ENCODE peak calls at places on chromosomes 11 and 22, in nine cellular contexts. W is cardiac fibroblast, B is OCI-LY7, D is PC-9, J is tibial artery, U is dorsolateral prefrontal cortex, Q is PC-3, K is lower lobe of right lung, X is astrocyte of the cerebellum. O is an unnamed sample.

GRCh38 chr11:36231300-36231699 is 57.9 kb downstream of the COMMD9 start:
- DNase-seq in D (no peak), U (no peak), B (no peak), J (no peak), X (peak), Q (peak), W (peak), K (no peak), O (peak)

GRCh38 chr22:47304191-47304831 is 541.9 kb downstream of the TBC1D22A start:
- DNase-seq in W (no peak), J (no peak), X (no peak), U (no peak), Q (no peak), B (no peak), K (no peak), D (no peak), O (no peak)

GRCh38 chr11:116329354-116330090 is 443.3 kb downstream of the BUD13 start:
- DNase-seq in J (no peak), K (no peak), U (no peak), X (no peak), D (no peak), W (no peak), Q (no peak), B (no peak), O (no peak)

GRCh38 chr11:71507102-71507501 is 20.0 kb upstream of the KRTAP5-7 start:
- DNase-seq in J (no peak), U (no peak), W (no peak), D (no peak), Q (no peak), K (no peak), X (no peak), B (no peak), O (no peak)

GRCh38 chr11:58075781-58076180 is 45.0 kb downstream of the OR6Q1 start:
- DNase-seq in J (no peak), X (no peak), W (no peak), U (no peak), Q (peak), B (no peak), D (no peak), K (no peak), O (peak)

GRCh38 chr22:43345761-43346261 is 2.6 kb upstream of the SCUBE1 start:
- DNase-seq in X (no peak), Q (no peak), K (no peak), U (no peak), W (no peak), B (no peak), J (no peak), D (no peak), O (no peak)

GRCh38 chr11:117182551-117182935 is 4.0 kb downstream of the SIDT2 start:
- DNase-seq in U (peak), J (peak), K (peak), Q (no peak), D (no peak), B (no peak), W (no peak), X (no peak), O (no peak)

GRCh38 chr22:21446827-21447690 is 20.1 kb upstream of the TMEM191C start:
- DNase-seq in W (no peak), Q (no peak), B (no peak), K (peak), U (peak), X (no peak), D (no peak), J (no peak), O (no peak)

GRCh38 chr22:27534720-27535125 is 266.8 kb downstream of the MN1 start:
- DNase-seq in B (no peak), U (no peak), K (no peak), D (no peak), Q (no peak), W (peak), J (no peak), X (no peak), O (peak)

GRCh38 chr22:37505989-37506388 is 13.2 kb downstream of the CARD10 start:
- DNase-seq in B (no peak), D (no peak), K (no peak), U (no peak), W (no peak), Q (no peak), X (no peak), J (no peak), O (no peak)

GRCh38 chr22:40181323-40181722 is 3.6 kb downstream of the TNRC6B start:
- DNase-seq in J (no peak), Q (no peak), B (no peak), U (no peak), K (no peak), D (no peak), W (no peak), X (no peak), O (no peak)

GRCh38 chr11:8342821-8343681 is 79.4 kb upstream of the LMO1 start:
- DNase-seq in B (no peak), K (no peak), D (peak), J (no peak), W (no peak), X (no peak), U (no peak), Q (peak), O (no peak)

GRCh38 chr11:47786373-47786772 is 19.2 kb upstream of the FNBP4 start:
- DNase-seq in J (no peak), X (no peak), Q (no peak), U (no peak), D (no peak), K (no peak), W (peak), B (no peak), O (peak)

GRCh38 chr11:69423181-69423580 is 58.3 kb upstream of the LINC01488 start:
- DNase-seq in D (no peak), K (no peak), W (no peak), Q (no peak), B (no peak), X (no peak), J (no peak), U (peak), O (no peak)

GRCh38 chr11:68468217-68468828 is 7.8 kb downstream of the PPP6R3 start:
- DNase-seq in B (peak), J (no peak), D (no peak), Q (no peak), U (no peak), X (no peak), W (no peak), K (no peak), O (no peak)

GRCh38 chr22:38177926-38178604 is 3.6 kb downstream of the PLA2G6 start:
- DNase-seq in U (peak), J (peak), X (no peak), B (no peak), K (peak), W (peak), D (peak), Q (peak), O (peak)

GRCh38 chr11:88398372-88399140 is 61.0 kb upstream of the CTSC start:
- DNase-seq in U (no peak), B (no peak), D (no peak), W (no peak), Q (peak), J (no peak), X (no peak), K (no peak), O (peak)

GRCh38 chr11:26599421-26599820 is 27.4 kb upstream of the MUC15 start:
- DNase-seq in W (peak), Q (no peak), B (no peak), U (no peak), K (no peak), D (no peak), J (no peak), X (peak), O (peak)

GRCh38 chr11:33895752-33896137 is 3.9 kb upstream of the LMO2 start:
- DNase-seq in K (no peak), W (no peak), X (no peak), Q (no peak), B (no peak), J (no peak), U (no peak), D (no peak), O (no peak)

GRCh38 chr11:35031869-35032268 is 107.1 kb upstream of the CD44 start:
- DNase-seq in U (no peak), D (peak), B (no peak), X (no peak), K (no peak), W (no peak), J (no peak), Q (peak), O (peak)

GRCh38 chr11:16081756-16082531 is 274.4 kb downstream of the SOX6 start:
- DNase-seq in D (no peak), X (no peak), W (no peak), B (no peak), K (no peak), Q (no peak), U (no peak), J (no peak), O (no peak)

GRCh38 chr11:79503028-79503427 is 62.2 kb upstream of the TENM4 start:
- DNase-seq in J (no peak), K (no peak), D (no peak), B (no peak), U (no peak), X (peak), Q (no peak), W (peak), O (no peak)

GRCh38 chr22:29359469-29359868 is 28.9 kb downstream of the AP1B1 start:
- DNase-seq in W (peak), B (peak), K (no peak), D (peak), Q (peak), J (peak), U (peak), X (peak), O (peak)

GRCh38 chr11:96137357-96137756 is 205.6 kb downstream of the MAML2 start:
- DNase-seq in K (no peak), D (no peak), Q (no peak), J (no peak), X (no peak), W (peak), U (no peak), B (no peak), O (no peak)

GRCh38 chr11:79919340-79919739 is 478.5 kb upstream of the TENM4 start:
- DNase-seq in K (no peak), Q (no peak), X (no peak), W (no peak), D (no peak), U (no peak), B (no peak), J (no peak), O (no peak)

GRCh38 chr11:18243783-18244362 is 4.6 kb downstream of the SAA2 start:
- DNase-seq in J (peak), X (peak), W (peak), B (peak), K (no peak), D (peak), Q (peak), U (no peak), O (peak)

GRCh38 chr22:46075764-46076531 is 74.4 kb upstream of the PPARA start:
- DNase-seq in X (no peak), D (no peak), Q (no peak), B (no peak), W (no peak), J (peak), U (peak), K (peak), O (no peak)

GRCh38 chr22:44245867-44246266 is 65.1 kb downstream of the PARVG start:
- DNase-seq in Q (no peak), W (no peak), X (no peak), U (no peak), K (no peak), B (no peak), J (no peak), D (no peak), O (no peak)

GRCh38 chr11:10301656-10302293 is 3.1 kb upstream of the ADM start:
- DNase-seq in X (no peak), D (no peak), B (no peak), Q (peak), W (peak), U (no peak), K (no peak), J (no peak), O (peak)

DNA sequence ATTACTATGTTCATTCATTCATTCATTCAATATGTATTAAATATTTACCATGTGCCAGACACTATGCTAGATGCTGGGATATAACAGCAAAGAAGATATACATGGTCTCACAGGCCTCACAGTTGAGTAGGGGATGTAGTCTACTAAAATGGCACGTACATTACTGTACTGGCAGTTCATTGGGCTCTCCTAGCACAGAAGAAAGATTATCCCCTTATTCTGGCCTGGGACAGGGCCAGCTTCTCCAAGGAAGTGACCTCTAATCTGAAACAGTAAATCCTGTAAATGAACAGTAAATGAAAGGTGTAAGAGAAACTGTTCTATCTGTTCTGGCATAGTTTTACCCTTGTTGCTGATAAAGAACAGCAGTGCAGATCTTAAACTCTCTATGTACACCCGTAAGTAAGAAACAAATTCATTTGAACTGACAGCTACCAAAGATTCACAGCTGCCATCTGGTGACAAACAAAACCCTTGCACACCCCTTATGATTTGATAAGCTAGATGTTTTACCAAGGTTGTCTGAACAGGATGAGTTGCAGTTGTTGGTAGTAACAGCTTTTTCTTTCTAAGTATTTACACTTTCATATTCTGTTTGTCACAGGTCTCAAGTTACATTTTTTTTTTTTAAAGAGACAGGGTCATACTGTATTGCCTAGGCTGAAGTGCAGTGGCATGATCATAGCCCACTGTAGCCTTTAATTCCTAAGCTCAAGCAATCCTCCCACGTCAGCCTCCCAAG is 263.1 kb downstream of the TMEM135 start:
- DNase-seq in K (no peak), X (no peak), J (no peak), U (no peak), Q (peak), W (peak), B (peak), D (no peak), O (peak)
- TF ChIP-seq CTCF in K (no peak), X (no peak), J (no peak), U (no peak), Q (peak), W (no peak), B (peak), D (no peak), O (no peak)

GRCh38 chr22:33038131-33038772 is 19.9 kb downstream of the SYN3 start:
- DNase-seq in X (no peak), J (no peak), D (no peak), K (no peak), Q (no peak), W (peak), U (peak), B (no peak), O (peak)
- H3K4me3 ChIP-seq in X (no peak), J (no peak), D (no peak), K (no peak), Q (no peak), W (no peak), U (no peak), B (no peak), O (no peak)

DNA sequence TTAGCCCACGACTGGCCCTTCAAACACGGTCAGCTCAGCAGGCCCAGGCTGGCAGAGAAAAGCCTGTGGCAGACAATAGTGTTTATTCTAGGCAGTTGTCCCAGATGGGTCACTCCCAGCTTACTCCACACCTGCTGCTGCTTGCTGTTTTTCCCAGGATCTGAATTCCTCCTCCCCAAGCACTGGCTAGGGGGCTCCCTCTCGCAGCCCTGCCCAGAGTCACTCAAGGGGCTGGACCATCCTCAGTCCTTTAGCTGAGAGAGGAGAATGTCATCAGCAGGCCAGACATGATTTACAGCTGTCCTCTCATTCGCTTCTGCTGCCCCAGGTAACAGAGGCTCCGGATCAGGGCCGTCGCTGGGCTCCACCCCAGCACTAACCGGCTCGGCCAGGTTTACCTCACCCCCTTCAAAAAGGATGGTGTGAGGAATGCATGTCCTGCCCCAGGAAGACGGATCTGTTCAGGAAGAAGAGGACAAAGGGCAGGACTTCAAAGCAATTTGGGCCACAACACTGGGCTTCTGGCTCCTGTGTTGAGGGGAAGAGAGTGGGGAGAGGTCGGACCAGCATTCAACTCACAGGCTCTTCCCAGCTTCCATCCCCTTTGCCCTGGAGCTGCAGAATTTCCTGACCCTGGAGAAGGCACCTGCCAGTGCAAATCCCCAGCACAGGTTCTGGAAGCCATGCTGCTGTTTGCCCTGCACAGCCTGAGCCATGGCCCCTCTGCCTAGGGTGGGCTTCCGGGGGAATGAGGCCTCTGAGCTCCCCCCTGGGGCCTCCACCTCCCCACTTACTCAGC is 59.7 kb upstream of the BARX2 start:
- DNase-seq in D (peak), J (no peak), X (no peak), K (peak), W (no peak), U (no peak), Q (peak), B (no peak), O (no peak)
- TF ChIP-seq CTCF in D (no peak), J (no peak), X (no peak), K (no peak), W (no peak), U (no peak), Q (peak), B (no peak), O (no peak)

DNA sequence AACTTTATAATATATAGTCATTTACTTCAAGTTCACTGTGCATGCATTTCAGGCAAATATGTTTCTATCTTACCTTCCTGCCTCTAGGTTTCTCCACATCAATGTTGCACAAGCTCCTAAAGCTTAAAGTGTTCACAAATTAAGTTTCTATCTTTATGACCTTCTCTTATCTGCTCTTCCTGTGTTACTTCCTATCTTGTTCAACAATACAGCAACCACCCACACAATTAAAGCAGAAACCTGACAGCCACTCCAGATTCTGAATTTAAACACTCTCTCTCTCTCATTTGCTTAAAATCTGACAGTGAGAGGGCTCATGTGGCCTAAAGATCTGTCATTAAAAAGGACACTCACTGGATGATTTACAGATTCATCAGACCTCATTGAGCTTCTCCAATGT is 11.0 kb downstream of the PDGFD start:
- DNase-seq in K (no peak), B (peak), Q (no peak), D (no peak), X (no peak), W (no peak), J (no peak), U (no peak), O (no peak)
- H3K4me3 ChIP-seq in K (no peak), B (no peak), Q (no peak), D (no peak), X (no peak), W (no peak), J (no peak), U (no peak), O (no peak)

DNA sequence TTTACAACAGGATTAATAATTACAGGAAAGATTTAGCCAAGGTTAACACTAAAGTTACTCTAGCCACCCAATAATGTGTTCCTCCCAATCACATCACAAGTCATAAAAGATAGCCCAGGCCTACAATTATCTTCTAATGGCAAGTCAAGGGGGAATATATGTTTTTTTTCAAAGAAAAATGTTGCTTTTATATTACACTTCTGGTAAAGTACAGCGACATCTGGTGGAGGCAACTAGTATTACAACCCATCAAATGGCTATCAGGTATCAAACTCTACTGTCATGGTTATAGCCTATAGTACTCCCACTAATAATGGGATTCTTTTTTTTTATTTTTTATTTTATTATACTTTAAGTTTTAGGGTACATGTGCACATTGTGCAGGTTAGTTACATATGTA is 71.8 kb downstream of the XRRA1 start:
- DNase-seq in B (peak), K (no peak), D (no peak), Q (peak), W (peak), X (no peak), U (no peak), J (no peak), O (peak)
- TF ChIP-seq CTCF in B (peak), K (peak), D (peak), Q (peak), W (peak), X (peak), U (peak), J (peak), O (peak)

GRCh38 chr11:67083786-67084366 is 27.2 kb downstream of the RHOD start:
- DNase-seq in W (no peak), Q (peak), K (no peak), D (no peak), X (no peak), B (no peak), J (no peak), U (no peak), O (no peak)

GRCh38 chr11:67079065-67079464 is 22.4 kb downstream of the RHOD start:
- DNase-seq in W (no peak), Q (no peak), U (no peak), K (no peak), B (no peak), J (no peak), X (no peak), D (no peak), O (no peak)

GRCh38 chr11:67085617-67086016 is 29.0 kb downstream of the RHOD start:
- DNase-seq in D (no peak), B (no peak), K (no peak), J (no peak), Q (no peak), W (no peak), U (no peak), X (no peak), O (no peak)

DNA sequence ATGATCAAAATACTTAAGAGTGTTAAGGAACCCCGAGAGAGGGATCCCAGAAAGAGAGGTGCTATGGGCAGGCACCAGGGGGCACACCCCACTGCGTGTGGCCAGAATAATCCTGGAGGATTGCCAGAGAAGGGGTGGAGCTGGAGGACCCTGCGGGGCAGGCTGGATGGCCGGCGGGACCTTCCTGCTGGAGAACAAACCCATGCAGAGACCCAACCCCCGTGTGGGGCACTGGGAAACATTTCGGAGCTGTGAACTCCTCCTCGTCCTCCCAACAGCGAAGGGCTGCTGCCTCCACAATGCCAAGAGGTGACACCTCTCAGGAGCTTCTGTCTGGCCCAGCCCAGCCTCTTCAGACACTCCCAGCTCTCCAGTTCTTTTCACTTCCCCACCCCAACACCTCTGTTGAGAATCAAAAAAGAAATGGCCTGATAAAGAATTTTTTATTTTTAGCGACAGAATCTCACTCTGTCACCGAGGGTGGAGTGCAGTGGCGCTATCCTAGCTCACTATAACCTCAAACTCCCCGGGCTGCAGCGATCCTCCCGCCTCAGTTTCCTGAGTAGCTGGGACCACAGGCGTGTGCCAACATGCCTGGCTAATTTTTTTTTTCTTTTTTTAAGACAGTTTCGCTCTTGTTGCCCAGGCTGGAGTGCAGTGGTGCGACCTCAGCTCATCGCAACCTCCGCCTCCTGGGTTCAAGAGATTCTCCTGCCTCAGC is 25.6 kb downstream of the RHOD start:
- DNase-seq in K (no peak), X (no peak), B (no peak), D (peak), U (no peak), J (no peak), Q (no peak), W (peak), O (peak)
- H3K4me3 ChIP-seq in K (peak), X (no peak), B (no peak), D (no peak), U (no peak), J (no peak), Q (no peak), W (no peak), O (no peak)

O was measured in fibroblast of mammary gland.